ENCODE peak calls at places on chromosomes 5 and 9, in five cellular contexts. One of them, this sample, is unnamed.

GRCh38 chr9:93185261-93186150 is 1.6 kb downstream of the WNK2 start:
- DNase-seq in H1: peak
- DNase-seq in GM12878: no peak
- DNase-seq in NT2/D1: no peak
- DNase-seq in HepG2: no peak
- DNase-seq in this sample: no peak

GRCh38 chr5:161745392-161745791 is 59.9 kb downstream of the GABRA6 start:
- DNase-seq in HepG2: no peak
- DNase-seq in GM12878: no peak
- DNase-seq in NT2/D1: no peak
- DNase-seq in H1: no peak
- DNase-seq in this sample: no peak

GRCh38 chr9:82781965-82782392 is 281.0 kb downstream of the RASEF start:
- DNase-seq in H1: no peak
- DNase-seq in HepG2: no peak
- DNase-seq in NT2/D1: no peak
- DNase-seq in GM12878: no peak
- DNase-seq in this sample: peak

GRCh38 chr5:109611505-109611904 is 78.2 kb upstream of the MAN2A1 start:
- DNase-seq in GM12878: no peak
- DNase-seq in HepG2: no peak
- DNase-seq in H1: no peak
- DNase-seq in NT2/D1: no peak
- DNase-seq in this sample: no peak

GRCh38 chr9:126682113-126682810 is 68.5 kb downstream of the LMX1B start:
- DNase-seq in GM12878: no peak
- DNase-seq in HepG2: no peak
- DNase-seq in NT2/D1: no peak
- DNase-seq in H1: no peak
- DNase-seq in this sample: no peak

GRCh38 chr5:177111720-177112394 is 21.7 kb upstream of the NSD1 start:
- DNase-seq in NT2/D1: peak
- DNase-seq in HepG2: peak
- DNase-seq in H1: peak
- DNase-seq in GM12878: no peak
- DNase-seq in this sample: peak

GRCh38 chr5:140221697-140222223 is 46.8 kb downstream of the CYSTM1 start:
- DNase-seq in H1: no peak
- DNase-seq in NT2/D1: no peak
- DNase-seq in HepG2: no peak
- DNase-seq in GM12878: no peak
- DNase-seq in this sample: no peak

GRCh38 chr5:83222906-83223305 is 145.6 kb downstream of the XRCC4 start:
- DNase-seq in GM12878: no peak
- DNase-seq in HepG2: no peak
- DNase-seq in NT2/D1: no peak
- DNase-seq in H1: no peak
- DNase-seq in this sample: no peak

GRCh38 chr5:58080573-58080972 is 379.3 kb downstream of the PLK2 start:
- DNase-seq in HepG2: no peak
- DNase-seq in NT2/D1: no peak
- DNase-seq in GM12878: no peak
- DNase-seq in H1: no peak
- DNase-seq in this sample: no peak

GRCh38 chr5:143024227-143024920 is 254.2 kb downstream of the ARHGAP26 start:
- DNase-seq in GM12878: no peak
- DNase-seq in NT2/D1: no peak
- DNase-seq in H1: no peak
- DNase-seq in HepG2: no peak
- DNase-seq in this sample: no peak

GRCh38 chr9:72807765-72808445 is 144.9 kb downstream of the ALDH1A1 start:
- DNase-seq in HepG2: peak
- DNase-seq in GM12878: no peak
- DNase-seq in H1: peak
- DNase-seq in NT2/D1: no peak
- DNase-seq in this sample: peak

GRCh38 chr5:153939101-153939500 is 99.6 kb downstream of the FAM114A2 start:
- DNase-seq in GM12878: no peak
- DNase-seq in H1: no peak
- DNase-seq in NT2/D1: no peak
- DNase-seq in HepG2: no peak
- DNase-seq in this sample: no peak

GRCh38 chr5:138148811-138149210 is 9.6 kb upstream of the NME5 start:
- DNase-seq in H1: no peak
- DNase-seq in GM12878: no peak
- DNase-seq in NT2/D1: no peak
- DNase-seq in HepG2: no peak
- DNase-seq in this sample: no peak

GRCh38 chr5:158406884-158407790 is 548.2 kb upstream of the CLINT1 start:
- DNase-seq in H1: no peak
- DNase-seq in HepG2: no peak
- DNase-seq in NT2/D1: no peak
- DNase-seq in GM12878: no peak
- DNase-seq in this sample: no peak

GRCh38 chr5:119274767-119275130 is 81.1 kb upstream of the TNFAIP8 start:
- DNase-seq in H1: no peak
- DNase-seq in NT2/D1: no peak
- DNase-seq in GM12878: no peak
- DNase-seq in HepG2: no peak
- DNase-seq in this sample: no peak

GRCh38 chr9:96021616-96022444 is 146.3 kb downstream of the ERCC6L2 start:
- DNase-seq in HepG2: no peak
- DNase-seq in H1: peak
- DNase-seq in GM12878: no peak
- DNase-seq in NT2/D1: no peak
- DNase-seq in this sample: no peak

GRCh38 chr5:162052671-162053070 is 14.9 kb upstream of the GABRG2 start:
- DNase-seq in HepG2: no peak
- DNase-seq in NT2/D1: peak
- DNase-seq in GM12878: no peak
- DNase-seq in H1: no peak
- DNase-seq in this sample: no peak

GRCh38 chr9:134046894-134047681 is 20.7 kb downstream of the BRD3 start:
- DNase-seq in HepG2: no peak
- DNase-seq in NT2/D1: no peak
- DNase-seq in H1: no peak
- DNase-seq in GM12878: no peak
- DNase-seq in this sample: no peak

GRCh38 chr9:118928723-118929122 is 440.5 kb downstream of the BRINP1 start:
- DNase-seq in GM12878: no peak
- DNase-seq in H1: no peak
- DNase-seq in HepG2: no peak
- DNase-seq in NT2/D1: peak
- DNase-seq in this sample: no peak

GRCh38 chr9:128764361-128764760 is 7.4 kb downstream of the ZER1 start:
- DNase-seq in HepG2: no peak
- DNase-seq in NT2/D1: no peak
- DNase-seq in GM12878: no peak
- DNase-seq in H1: peak
- DNase-seq in this sample: no peak

GRCh38 chr5:55694152-55694830 is 17.8 kb downstream of the SLC38A9 start:
- DNase-seq in GM12878: no peak
- DNase-seq in H1: no peak
- DNase-seq in HepG2: peak
- DNase-seq in NT2/D1: no peak
- DNase-seq in this sample: peak

GRCh38 chr5:98474802-98475201 is 298.7 kb upstream of the RGMB start:
- DNase-seq in GM12878: no peak
- DNase-seq in NT2/D1: no peak
- DNase-seq in H1: no peak
- DNase-seq in HepG2: no peak
- DNase-seq in this sample: no peak

GRCh38 chr5:82467006-82467561 is 188.9 kb upstream of the RPS23 start:
- DNase-seq in NT2/D1: no peak
- DNase-seq in H1: no peak
- DNase-seq in HepG2: no peak
- DNase-seq in GM12878: no peak
- DNase-seq in this sample: no peak

GRCh38 chr5:134003064-134003956 is 1.5 kb downstream of the VDAC1 start:
- DNase-seq in NT2/D1: no peak
- DNase-seq in GM12878: no peak
- DNase-seq in HepG2: no peak
- DNase-seq in H1: no peak
- DNase-seq in this sample: no peak

GRCh38 chr9:113910036-113910639 is 34.0 kb downstream of the ZNF618 start:
- DNase-seq in NT2/D1: no peak
- DNase-seq in GM12878: no peak
- DNase-seq in H1: peak
- DNase-seq in HepG2: no peak
- DNase-seq in this sample: peak
- TF ChIP-seq SUZ12 in NT2/D1: no peak
- TF ChIP-seq SUZ12 in GM12878: no peak
- TF ChIP-seq SUZ12 in H1: no peak
- TF ChIP-seq SUZ12 in HepG2: no peak
- TF ChIP-seq SUZ12 in this sample: no peak

GRCh38 chr5:60886158-60886557 is 42.1 kb upstream of the ELOVL7 start:
- DNase-seq in HepG2: peak
- DNase-seq in NT2/D1: no peak
- DNase-seq in GM12878: no peak
- DNase-seq in H1: no peak
- DNase-seq in this sample: no peak

GRCh38 chr5:60887096-60887495 is 43.0 kb upstream of the ELOVL7 start:
- DNase-seq in HepG2: no peak
- DNase-seq in GM12878: no peak
- DNase-seq in H1: no peak
- DNase-seq in NT2/D1: no peak
- DNase-seq in this sample: no peak

GRCh38 chr5:60888359-60889061 is 44.4 kb upstream of the ELOVL7 start:
- DNase-seq in HepG2: no peak
- DNase-seq in NT2/D1: no peak
- DNase-seq in H1: no peak
- DNase-seq in GM12878: no peak
- DNase-seq in this sample: no peak

GRCh38 chr5:60883229-60883628 is 39.2 kb upstream of the ELOVL7 start:
- DNase-seq in NT2/D1: no peak
- DNase-seq in HepG2: peak
- DNase-seq in GM12878: no peak
- DNase-seq in H1: no peak
- DNase-seq in this sample: no peak
- TF ChIP-seq SUZ12 in NT2/D1: no peak
- TF ChIP-seq SUZ12 in HepG2: no peak
- TF ChIP-seq SUZ12 in GM12878: no peak
- TF ChIP-seq SUZ12 in H1: no peak
- TF ChIP-seq SUZ12 in this sample: no peak

GRCh38 chr5:72523960-72524582 is 16.9 kb upstream of the ZNF366 start:
- DNase-seq in GM12878: peak
- DNase-seq in HepG2: peak
- DNase-seq in H1: no peak
- DNase-seq in NT2/D1: peak
- DNase-seq in this sample: peak
- TF ChIP-seq SUZ12 in GM12878: no peak
- TF ChIP-seq SUZ12 in HepG2: no peak
- TF ChIP-seq SUZ12 in H1: no peak
- TF ChIP-seq SUZ12 in NT2/D1: no peak
- TF ChIP-seq SUZ12 in this sample: no peak

GRCh38 chr5:4947106-4947505 is 193.0 kb upstream of the ADAMTS16 start:
- DNase-seq in H1: no peak
- DNase-seq in GM12878: no peak
- DNase-seq in HepG2: no peak
- DNase-seq in NT2/D1: no peak
- DNase-seq in this sample: no peak

GRCh38 chr5:4942831-4943178 is 197.3 kb upstream of the ADAMTS16 start:
- DNase-seq in HepG2: no peak
- DNase-seq in GM12878: no peak
- DNase-seq in H1: peak
- DNase-seq in NT2/D1: no peak
- DNase-seq in this sample: no peak

GRCh38 chr5:4938941-4939546 is 201.1 kb upstream of the ADAMTS16 start:
- DNase-seq in HepG2: no peak
- DNase-seq in NT2/D1: no peak
- DNase-seq in H1: no peak
- DNase-seq in GM12878: no peak
- DNase-seq in this sample: no peak

GRCh38 chr5:4945296-4945695 is 194.8 kb upstream of the ADAMTS16 start:
- DNase-seq in GM12878: no peak
- DNase-seq in HepG2: no peak
- DNase-seq in NT2/D1: no peak
- DNase-seq in H1: no peak
- DNase-seq in this sample: no peak

DNA sequence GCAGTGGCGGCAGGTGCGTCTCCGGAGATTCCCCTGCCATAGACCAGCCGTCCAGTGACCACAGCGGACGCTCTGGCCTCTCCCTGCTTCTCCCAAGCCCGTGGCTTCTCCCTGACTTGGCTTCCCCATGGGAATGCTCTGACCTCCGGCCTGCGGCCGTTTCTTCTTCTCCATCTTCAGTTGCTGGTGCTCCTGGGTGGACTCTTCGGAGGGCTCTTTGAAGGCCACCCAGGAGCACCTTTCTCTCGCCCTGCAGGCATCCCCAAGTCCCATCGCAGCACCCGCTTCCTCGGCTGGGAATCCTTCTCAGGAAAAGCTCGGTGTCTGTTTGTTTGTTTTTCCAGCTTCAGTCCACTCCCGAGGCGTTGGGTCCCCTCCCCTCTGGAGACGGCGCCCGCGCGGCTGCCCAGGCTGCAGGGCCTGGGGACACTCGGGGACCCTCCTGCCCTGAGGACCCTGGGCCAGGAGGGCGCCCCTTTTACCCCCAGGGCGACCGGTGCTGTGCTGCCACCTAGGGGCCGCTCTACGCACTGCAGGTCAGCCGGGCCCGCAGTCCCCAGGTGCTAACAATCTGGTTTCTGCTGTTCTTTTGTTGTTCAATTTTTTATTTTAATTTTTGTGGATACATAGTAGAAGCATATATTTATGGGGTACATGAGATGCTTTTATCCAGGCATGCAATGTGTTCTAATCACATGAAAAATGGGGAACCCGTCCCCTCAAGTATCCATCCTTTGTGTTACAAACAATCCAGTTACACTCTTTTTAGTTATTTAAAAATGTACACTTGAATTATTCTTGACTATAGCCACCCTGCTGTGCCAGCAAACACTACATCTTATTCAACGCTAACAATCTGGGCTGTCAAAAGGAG is 197.9 kb upstream of the ADAMTS16 start:
- DNase-seq in GM12878: no peak
- DNase-seq in NT2/D1: no peak
- DNase-seq in H1: peak
- DNase-seq in HepG2: no peak
- DNase-seq in this sample: peak
- TF ChIP-seq SUZ12 in GM12878: no peak
- TF ChIP-seq SUZ12 in NT2/D1: no peak
- TF ChIP-seq SUZ12 in H1: no peak
- TF ChIP-seq SUZ12 in HepG2: no peak
- TF ChIP-seq SUZ12 in this sample: no peak

GRCh38 chr9:102273952-102274351 is 535.5 kb upstream of the GRIN3A start:
- DNase-seq in H1: no peak
- DNase-seq in GM12878: no peak
- DNase-seq in HepG2: no peak
- DNase-seq in NT2/D1: no peak
- DNase-seq in this sample: no peak
- TF ChIP-seq SUZ12 in H1: no peak
- TF ChIP-seq SUZ12 in GM12878: no peak
- TF ChIP-seq SUZ12 in HepG2: no peak
- TF ChIP-seq SUZ12 in NT2/D1: no peak
- TF ChIP-seq SUZ12 in this sample: no peak

This sample was measured in HEK293T.